ENCODE peak calls at places on chromosome 3, in seven cellular contexts. One of them, this sample, is unnamed.

GRCh38 chr3:155196131-155197075 is 97.1 kb downstream of the STRIT1 start:
- DNase-seq in tibial artery: no peak
- DNase-seq in activated CD4-positive, CD25-positive, alpha-beta regulatory T cell: no peak
- DNase-seq in KBM-7: no peak
- DNase-seq in naive thymus-derived CD8-positive, alpha-beta T cell: no peak
- DNase-seq in AG09309: no peak
- DNase-seq in lower lobe of right lung: no peak
- DNase-seq in this sample: no peak

GRCh38 chr3:178777718-178778411 is 241.6 kb downstream of the KCNMB2 start:
- DNase-seq in tibial artery: no peak
- DNase-seq in activated CD4-positive, CD25-positive, alpha-beta regulatory T cell: no peak
- DNase-seq in KBM-7: no peak
- DNase-seq in naive thymus-derived CD8-positive, alpha-beta T cell: no peak
- DNase-seq in AG09309: peak
- DNase-seq in lower lobe of right lung: no peak
- DNase-seq in this sample: no peak

GRCh38 chr3:79175870-79176269 is 591.9 kb downstream of the ROBO1 start:
- DNase-seq in tibial artery: no peak
- DNase-seq in activated CD4-positive, CD25-positive, alpha-beta regulatory T cell: no peak
- DNase-seq in KBM-7: no peak
- DNase-seq in naive thymus-derived CD8-positive, alpha-beta T cell: no peak
- DNase-seq in AG09309: no peak
- DNase-seq in lower lobe of right lung: no peak
- DNase-seq in this sample: no peak

GRCh38 chr3:190585771-190586630 is 72.1 kb downstream of the IL1RAP start:
- DNase-seq in tibial artery: peak
- DNase-seq in activated CD4-positive, CD25-positive, alpha-beta regulatory T cell: peak
- DNase-seq in KBM-7: peak
- DNase-seq in naive thymus-derived CD8-positive, alpha-beta T cell: no peak
- DNase-seq in AG09309: peak
- DNase-seq in lower lobe of right lung: no peak
- DNase-seq in this sample: no peak

GRCh38 chr3:194294199-194294887 is 56.8 kb downstream of the CPN2 start:
- DNase-seq in tibial artery: no peak
- DNase-seq in activated CD4-positive, CD25-positive, alpha-beta regulatory T cell: no peak
- DNase-seq in KBM-7: no peak
- DNase-seq in naive thymus-derived CD8-positive, alpha-beta T cell: no peak
- DNase-seq in AG09309: no peak
- DNase-seq in lower lobe of right lung: no peak
- DNase-seq in this sample: no peak

GRCh38 chr3:158085358-158085757 is 20.9 kb downstream of the SHOX2 start:
- DNase-seq in tibial artery: no peak
- DNase-seq in activated CD4-positive, CD25-positive, alpha-beta regulatory T cell: no peak
- DNase-seq in KBM-7: no peak
- DNase-seq in naive thymus-derived CD8-positive, alpha-beta T cell: no peak
- DNase-seq in AG09309: no peak
- DNase-seq in lower lobe of right lung: no peak
- DNase-seq in this sample: no peak

GRCh38 chr3:52004158-52004787 is 8.6 kb upstream of the RPL29 start:
- DNase-seq in tibial artery: no peak
- DNase-seq in activated CD4-positive, CD25-positive, alpha-beta regulatory T cell: no peak
- DNase-seq in KBM-7: peak
- DNase-seq in naive thymus-derived CD8-positive, alpha-beta T cell: no peak
- DNase-seq in AG09309: no peak
- DNase-seq in lower lobe of right lung: no peak
- DNase-seq in this sample: no peak

GRCh38 chr3:184594386-184595035 is 32.9 kb downstream of the EPHB3 start:
- DNase-seq in tibial artery: no peak
- DNase-seq in activated CD4-positive, CD25-positive, alpha-beta regulatory T cell: no peak
- DNase-seq in KBM-7: no peak
- DNase-seq in naive thymus-derived CD8-positive, alpha-beta T cell: no peak
- DNase-seq in AG09309: no peak
- DNase-seq in lower lobe of right lung: peak
- DNase-seq in this sample: no peak

GRCh38 chr3:13234155-13234505 is 160.9 kb upstream of the IQSEC1 start:
- DNase-seq in tibial artery: no peak
- DNase-seq in activated CD4-positive, CD25-positive, alpha-beta regulatory T cell: no peak
- DNase-seq in KBM-7: no peak
- DNase-seq in naive thymus-derived CD8-positive, alpha-beta T cell: no peak
- DNase-seq in AG09309: no peak
- DNase-seq in lower lobe of right lung: no peak
- DNase-seq in this sample: no peak

GRCh38 chr3:32850226-32850625 is 32.4 kb downstream of the TRIM71 start:
- DNase-seq in tibial artery: no peak
- DNase-seq in activated CD4-positive, CD25-positive, alpha-beta regulatory T cell: no peak
- DNase-seq in KBM-7: no peak
- DNase-seq in naive thymus-derived CD8-positive, alpha-beta T cell: no peak
- DNase-seq in AG09309: no peak
- DNase-seq in lower lobe of right lung: no peak
- DNase-seq in this sample: no peak

GRCh38 chr3:172787746-172788145 is 37.2 kb downstream of the ECT2 start:
- DNase-seq in tibial artery: no peak
- DNase-seq in activated CD4-positive, CD25-positive, alpha-beta regulatory T cell: no peak
- DNase-seq in KBM-7: no peak
- DNase-seq in naive thymus-derived CD8-positive, alpha-beta T cell: no peak
- DNase-seq in AG09309: no peak
- DNase-seq in lower lobe of right lung: no peak
- DNase-seq in this sample: no peak

GRCh38 chr3:177195242-177195940 is 1.9 kb downstream of the TBL1XR1 start:
- DNase-seq in tibial artery: no peak
- DNase-seq in activated CD4-positive, CD25-positive, alpha-beta regulatory T cell: no peak
- DNase-seq in KBM-7: peak
- DNase-seq in naive thymus-derived CD8-positive, alpha-beta T cell: no peak
- DNase-seq in AG09309: no peak
- DNase-seq in lower lobe of right lung: no peak
- DNase-seq in this sample: no peak

GRCh38 chr3:49411550-49411967 is 217 bp downstream of the RHOA start:
- DNase-seq in tibial artery: peak
- DNase-seq in activated CD4-positive, CD25-positive, alpha-beta regulatory T cell: peak
- DNase-seq in KBM-7: peak
- DNase-seq in naive thymus-derived CD8-positive, alpha-beta T cell: peak
- DNase-seq in AG09309: no peak
- DNase-seq in lower lobe of right lung: peak
- DNase-seq in this sample: peak

GRCh38 chr3:141960731-141961130 is 84.3 kb downstream of the ATP1B3 start:
- DNase-seq in tibial artery: no peak
- DNase-seq in activated CD4-positive, CD25-positive, alpha-beta regulatory T cell: no peak
- DNase-seq in KBM-7: no peak
- DNase-seq in naive thymus-derived CD8-positive, alpha-beta T cell: no peak
- DNase-seq in AG09309: peak
- DNase-seq in lower lobe of right lung: no peak
- DNase-seq in this sample: no peak

GRCh38 chr3:145776782-145777408 is 384.1 kb downstream of the PLOD2 start:
- DNase-seq in tibial artery: no peak
- DNase-seq in activated CD4-positive, CD25-positive, alpha-beta regulatory T cell: no peak
- DNase-seq in KBM-7: peak
- DNase-seq in naive thymus-derived CD8-positive, alpha-beta T cell: no peak
- DNase-seq in AG09309: peak
- DNase-seq in lower lobe of right lung: no peak
- DNase-seq in this sample: no peak

GRCh38 chr3:123755508-123755907 is 128.6 kb downstream of the MYLK start:
- DNase-seq in tibial artery: no peak
- DNase-seq in activated CD4-positive, CD25-positive, alpha-beta regulatory T cell: no peak
- DNase-seq in KBM-7: no peak
- DNase-seq in naive thymus-derived CD8-positive, alpha-beta T cell: no peak
- DNase-seq in AG09309: no peak
- DNase-seq in lower lobe of right lung: no peak
- DNase-seq in this sample: no peak